ENCODE peak calls at places on chromosomes 12 and 14, in seven cellular contexts. S is WERI-Rb-1, X is endothelial cell, Y is esophagus squamous epithelium, D is MM.1S, V is cardiac fibroblast, G is endodermal cell. T is an unnamed sample.

GRCh38 chr12:124771462-124772361 is 92.0 kb downstream of the SCARB1 start:
- DNase-seq in S (peak), X (peak), Y (no peak), D (peak), V (peak), G (peak), T (peak)

GRCh38 chr12:100672075-100672592 is 98.7 kb downstream of the GAS2L3 start:
- DNase-seq in S (peak), X (peak), Y (no peak), D (peak), V (no peak), G (peak), T (peak)

GRCh38 chr12:14327717-14328116 is 37.8 kb upstream of the ATF7IP start:
- DNase-seq in S (no peak), X (no peak), Y (no peak), D (no peak), V (no peak), G (no peak), T (no peak)

GRCh38 chr14:97459180-97459579 is 662.0 kb downstream of the VRK1 start:
- DNase-seq in S (no peak), X (no peak), Y (no peak), D (no peak), V (no peak), G (no peak), T (no peak)

GRCh38 chr12:114605918-114606317 is 78.1 kb downstream of the TBX3 start:
- DNase-seq in S (no peak), X (no peak), Y (no peak), D (no peak), V (no peak), G (no peak), T (no peak)

GRCh38 chr12:82687020-82687951 is 580 bp downstream of the TMTC2 start:
- DNase-seq in S (peak), X (peak), Y (no peak), D (peak), V (peak), G (peak), T (peak)

GRCh38 chr12:96445743-96446655 is 43.4 kb upstream of the CFAP54 start:
- DNase-seq in S (no peak), X (peak), Y (no peak), D (peak), V (peak), G (no peak), T (peak)

GRCh38 chr12:114403044-114403689 is 2.8 kb downstream of the TBX5 start:
- DNase-seq in S (no peak), X (peak), Y (no peak), D (no peak), V (peak), G (peak), T (peak)

GRCh38 chr14:87131879-87132278 is 861.1 kb downstream of the GALC start:
- DNase-seq in S (no peak), X (no peak), Y (no peak), D (no peak), V (no peak), G (no peak), T (no peak)

GRCh38 chr14:36510078-36510799 is 9.8 kb downstream of the NKX2-1 start:
- DNase-seq in S (no peak), X (no peak), Y (no peak), D (no peak), V (no peak), G (peak), T (no peak)

GRCh38 chr14:92121670-92122350 is at the start of the genes CPSF2 and NDUFB1:
- DNase-seq in S (peak), X (peak), Y (peak), D (peak), V (peak), G (peak), T (peak)

GRCh38 chr12:3913278-3913677 is 40.1 kb upstream of the PARP11 start:
- DNase-seq in S (no peak), X (no peak), Y (no peak), D (no peak), V (no peak), G (no peak), T (no peak)

GRCh38 chr12:95787274-95787814 is 3.2 kb downstream of the NTN4 start:
- DNase-seq in S (no peak), X (no peak), Y (no peak), D (no peak), V (no peak), G (no peak), T (no peak)

GRCh38 chr12:64407342-64408223 is 3.4 kb downstream of the XPOT start:
- DNase-seq in S (no peak), X (no peak), Y (no peak), D (no peak), V (no peak), G (no peak), T (no peak)

GRCh38 chr12:64402181-64402580 is 2.0 kb upstream of the XPOT start:
- DNase-seq in S (no peak), X (no peak), Y (no peak), D (no peak), V (no peak), G (no peak), T (no peak)

GRCh38 chr12:64404470-64405446 is 566 bp downstream of the XPOT start:
- DNase-seq in S (peak), X (peak), Y (peak), D (peak), V (peak), G (no peak), T (peak)

GRCh38 chr12:64400041-64400440 is 4.2 kb upstream of the XPOT start:
- DNase-seq in S (no peak), X (no peak), Y (no peak), D (no peak), V (peak), G (no peak), T (no peak)

GRCh38 chr12:64403708-64404469 is at the start of gene XPOT:
- DNase-seq in S (peak), X (peak), Y (peak), D (peak), V (peak), G (peak), T (peak)
- TF ChIP-seq CTCF in S (no peak), X (no peak), Y (peak), D (no peak), V (no peak), G (no peak), T (no peak)

GRCh38 chr12:108374596-108375320 is 35.6 kb upstream of the CMKLR1 start:
- DNase-seq in S (no peak), X (no peak), Y (no peak), D (no peak), V (no peak), G (no peak), T (no peak)
- TF ChIP-seq CTCF in S (no peak), X (no peak), Y (no peak), D (no peak), V (no peak), G (no peak), T (no peak)

GRCh38 chr12:94100254-94100653 is 48.1 kb upstream of the PLXNC1 start:
- DNase-seq in S (no peak), X (peak), Y (no peak), D (no peak), V (no peak), G (peak), T (no peak)
- TF ChIP-seq CTCF in S (no peak), X (no peak), Y (no peak), D (no peak), V (no peak), G (no peak), T (no peak)

DNA sequence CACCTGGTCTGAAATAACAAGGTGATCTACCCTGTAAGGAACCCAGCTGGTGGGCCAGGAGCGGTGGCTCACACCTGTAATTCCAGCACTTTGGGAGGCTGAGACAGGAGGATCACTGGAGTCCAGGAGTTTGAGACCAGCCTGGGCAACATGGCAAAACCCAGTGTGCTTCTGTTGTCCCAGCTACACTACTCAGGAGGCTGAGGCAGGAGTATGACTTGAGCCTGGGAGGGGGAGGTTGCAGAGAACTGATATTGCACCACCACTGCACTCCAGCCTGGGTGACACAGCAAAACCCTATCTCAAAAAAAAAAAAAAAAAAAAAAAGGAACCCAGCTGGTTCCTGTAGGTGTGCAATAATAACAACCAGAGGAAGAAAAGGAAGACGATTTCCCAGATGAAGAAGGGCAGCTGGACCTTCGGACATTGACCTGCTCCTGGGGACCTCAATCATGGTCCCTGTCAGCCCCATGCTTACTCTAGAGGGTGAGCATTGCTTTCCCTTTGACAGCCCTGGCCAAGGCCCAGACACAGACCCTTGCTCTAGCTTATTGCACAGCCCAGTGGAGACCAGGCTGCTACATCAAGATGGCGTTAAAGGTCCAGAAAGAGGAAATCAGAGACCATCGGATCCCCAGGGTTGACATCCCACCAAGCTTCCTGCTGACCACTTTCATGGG is 5.4 kb downstream of the FOS start:
- DNase-seq in S (no peak), X (no peak), Y (no peak), D (no peak), V (peak), G (no peak), T (no peak)
- TF ChIP-seq CTCF in S (no peak), X (no peak), Y (no peak), D (no peak), V (no peak), G (no peak), T (no peak)

GRCh38 chr14:88168498-88169165 is 154.4 kb downstream of the KCNK10 start:
- DNase-seq in S (peak), X (peak), Y (no peak), D (peak), V (peak), G (peak), T (peak)
- TF ChIP-seq CTCF in S (peak), X (peak), Y (peak), D (peak), V (peak), G (peak), T (peak)

GRCh38 chr12:65278576-65279386 is at the start of gene MSRB3:
- DNase-seq in S (peak), X (peak), Y (no peak), D (peak), V (peak), G (peak), T (peak)
- TF ChIP-seq CTCF in S (peak), X (no peak), Y (no peak), D (peak), V (no peak), G (peak), T (peak)

T was measured in GM13976.